ENCODE peak calls at places on chromosome 17, in ten cellular contexts. E is fibroblast of pulmonary artery, Y is psoas muscle, A is HFF-Myc, H is fibroblast of mammary gland, P is prostate gland, M is foreskin fibroblast, D is stomach, B is A549, R is astrocyte of the cerebellum. G is an unnamed sample.

GRCh38 chr17:72318131-72318530 is 197.3 kb downstream of the SOX9 start:
- DNase-seq in H (no peak), M (no peak), D (no peak), A (no peak), P (no peak), E (no peak), R (no peak), B (no peak), Y (no peak), G (no peak)

GRCh38 chr17:37642706-37643105 is 540 bp downstream of the DDX52 start:
- DNase-seq in R (no peak), E (peak), Y (no peak), H (peak), M (peak), D (no peak), A (no peak), B (peak), P (no peak), G (no peak)

GRCh38 chr17:15502315-15503112 is 35.1 kb upstream of the CDRT4 start:
- DNase-seq in H (peak), D (peak), Y (peak), E (peak), A (peak), M (peak), P (peak), R (peak), B (peak), G (peak)

GRCh38 chr17:30468465-30468864 is 8.7 kb upstream of the GOSR1 start:
- DNase-seq in D (no peak), Y (no peak), A (no peak), H (no peak), P (no peak), M (no peak), R (no peak), E (no peak), B (no peak), G (no peak)

GRCh38 chr17:73815474-73815873 is 171.2 kb upstream of the SDK2 start:
- DNase-seq in H (no peak), P (no peak), R (no peak), E (no peak), Y (no peak), B (no peak), D (no peak), M (no peak), A (no peak), G (no peak)

GRCh38 chr17:55664287-55664686 is 58.4 kb downstream of the TMEM100 start:
- DNase-seq in P (no peak), Y (no peak), A (no peak), B (no peak), H (no peak), D (no peak), E (no peak), R (no peak), M (no peak), G (no peak)

GRCh38 chr17:27532269-27533067 is 76.2 kb downstream of the KSR1 start:
- DNase-seq in B (no peak), Y (no peak), H (peak), M (no peak), R (no peak), D (peak), A (no peak), E (peak), P (no peak), G (no peak)

GRCh38 chr17:77445030-77445907 is 304.5 kb downstream of the SEC14L1 start:
- DNase-seq in Y (peak), P (no peak), A (no peak), H (peak), B (no peak), R (no peak), D (peak), M (peak), E (peak), G (peak)

GRCh38 chr17:73797594-73798110 is 153.4 kb upstream of the SDK2 start:
- DNase-seq in B (peak), E (no peak), D (no peak), H (no peak), M (no peak), P (no peak), Y (no peak), A (no peak), R (no peak), G (no peak)

GRCh38 chr17:66691644-66692500 is 143.0 kb upstream of the CACNG5 start:
- DNase-seq in D (no peak), R (peak), B (no peak), A (no peak), Y (no peak), E (peak), H (peak), P (no peak), M (peak), G (no peak)

GRCh38 chr17:10120749-10121148 is 77.7 kb downstream of the GAS7 start:
- DNase-seq in B (no peak), A (no peak), E (no peak), M (no peak), R (no peak), H (no peak), D (no peak), Y (no peak), P (no peak), G (no peak)

GRCh38 chr17:45784583-45785372 is 658 bp downstream of the CRHR1 start:
- DNase-seq in A (no peak), D (peak), M (no peak), B (peak), Y (peak), R (no peak), H (no peak), E (no peak), P (peak), G (peak)

GRCh38 chr17:76678330-76678729 is 32.4 kb downstream of the MXRA7 start:
- DNase-seq in D (no peak), Y (no peak), P (no peak), R (no peak), B (no peak), H (no peak), A (no peak), M (no peak), E (no peak), G (peak)

GRCh38 chr17:82565551-82565950 is 46.0 kb downstream of the FOXK2 start:
- DNase-seq in R (no peak), A (no peak), E (no peak), D (no peak), P (no peak), H (no peak), M (no peak), B (no peak), Y (no peak), G (no peak)

GRCh38 chr17:74637265-74637664 is 13.7 kb upstream of the CD300E start:
- DNase-seq in Y (no peak), M (no peak), B (no peak), E (no peak), R (no peak), H (no peak), P (no peak), D (no peak), A (no peak), G (no peak)

GRCh38 chr17:77649717-77650211 is 308.7 kb upstream of the TNRC6C start:
- DNase-seq in B (peak), H (peak), A (peak), Y (no peak), M (peak), P (no peak), E (no peak), R (no peak), D (no peak), G (no peak)

GRCh38 chr17:82664701-82665182 is 16.5 kb upstream of the WDR45B start:
- DNase-seq in B (no peak), Y (no peak), P (no peak), M (no peak), H (no peak), R (no peak), E (no peak), A (no peak), D (no peak), G (no peak)

GRCh38 chr17:41976142-41976768 is 9.7 kb downstream of the CNP start:
- DNase-seq in H (peak), Y (peak), E (no peak), P (peak), R (no peak), M (no peak), B (no peak), D (no peak), A (no peak), G (no peak)

GRCh38 chr17:850828-851759 is 68.9 kb downstream of the MRM3 start:
- DNase-seq in B (no peak), R (no peak), H (peak), M (peak), Y (peak), A (peak), D (no peak), E (peak), P (no peak), G (no peak)

GRCh38 chr17:66633322-66633965 is 201.5 kb upstream of the CACNG5 start:
- DNase-seq in M (peak), P (no peak), H (peak), B (no peak), E (peak), D (no peak), A (no peak), R (no peak), Y (no peak), G (peak)

GRCh38 chr17:17098426-17099035 is 56.3 kb downstream of the MPRIP start:
- DNase-seq in M (no peak), R (no peak), P (no peak), B (no peak), A (no peak), H (no peak), E (peak), D (no peak), Y (peak), G (no peak)

GRCh38 chr17:64773836-64774761 is 112.0 kb upstream of the SMURF2 start:
- DNase-seq in R (peak), Y (peak), H (peak), D (peak), P (peak), B (peak), A (peak), M (peak), E (peak), G (no peak)

GRCh38 chr17:57421393-57421717 is 165.0 kb downstream of the MSI2 start:
- DNase-seq in R (no peak), Y (no peak), A (no peak), P (no peak), D (no peak), H (no peak), B (no peak), M (no peak), E (no peak), G (no peak)
- H3K4me3 ChIP-seq in R (no peak), Y (no peak), A (no peak), P (no peak), D (no peak), H (no peak), B (no peak), M (no peak), E (no peak), G (no peak)

GRCh38 chr17:50192873-50193274 is 8.6 kb downstream of the COL1A1 start:
- DNase-seq in D (no peak), Y (no peak), A (no peak), M (no peak), B (no peak), R (no peak), P (no peak), H (peak), E (no peak), G (no peak)

GRCh38 chr17:50196826-50197225 is 4.6 kb downstream of the COL1A1 start:
- DNase-seq in M (peak), B (no peak), H (peak), P (no peak), D (no peak), E (peak), Y (peak), A (no peak), R (no peak), G (no peak)

GRCh38 chr17:50196036-50196435 is 5.4 kb downstream of the COL1A1 start:
- DNase-seq in M (no peak), H (no peak), B (no peak), P (no peak), A (no peak), E (no peak), R (no peak), D (no peak), Y (peak), G (no peak)

GRCh38 chr17:50195196-50195865 is 6.1 kb downstream of the COL1A1 start:
- DNase-seq in D (no peak), M (no peak), H (peak), Y (peak), P (no peak), B (no peak), A (no peak), R (no peak), E (no peak), G (no peak)

GRCh38 chr17:50194441-50195195 is 6.8 kb downstream of the COL1A1 start:
- DNase-seq in B (no peak), R (no peak), M (no peak), D (no peak), Y (no peak), P (no peak), H (peak), A (no peak), E (no peak), G (no peak)
- H3K4me3 ChIP-seq in B (no peak), R (no peak), M (peak), D (no peak), Y (no peak), P (no peak), H (peak), A (no peak), E (no peak), G (no peak)

GRCh38 chr17:28746611-28747045 is 2.8 kb downstream of the TRAF4 start:
- DNase-seq in E (no peak), D (peak), P (no peak), H (no peak), M (no peak), B (no peak), Y (peak), A (no peak), R (no peak), G (no peak)

GRCh38 chr17:28747801-28748750 is 4.3 kb downstream of the TRAF4 start:
- DNase-seq in Y (peak), P (no peak), E (no peak), B (no peak), M (no peak), A (no peak), H (no peak), R (no peak), D (no peak), G (no peak)

GRCh38 chr17:28745777-28746473 is 2.1 kb downstream of the TRAF4 start:
- DNase-seq in M (no peak), P (no peak), H (no peak), A (no peak), D (peak), E (no peak), Y (peak), B (no peak), R (no peak), G (no peak)

GRCh38 chr17:28748852-28749515 is 5.2 kb downstream of the TRAF4 start:
- DNase-seq in M (no peak), H (no peak), Y (peak), P (no peak), A (no peak), R (no peak), B (no peak), E (no peak), D (no peak), G (no peak)

DNA sequence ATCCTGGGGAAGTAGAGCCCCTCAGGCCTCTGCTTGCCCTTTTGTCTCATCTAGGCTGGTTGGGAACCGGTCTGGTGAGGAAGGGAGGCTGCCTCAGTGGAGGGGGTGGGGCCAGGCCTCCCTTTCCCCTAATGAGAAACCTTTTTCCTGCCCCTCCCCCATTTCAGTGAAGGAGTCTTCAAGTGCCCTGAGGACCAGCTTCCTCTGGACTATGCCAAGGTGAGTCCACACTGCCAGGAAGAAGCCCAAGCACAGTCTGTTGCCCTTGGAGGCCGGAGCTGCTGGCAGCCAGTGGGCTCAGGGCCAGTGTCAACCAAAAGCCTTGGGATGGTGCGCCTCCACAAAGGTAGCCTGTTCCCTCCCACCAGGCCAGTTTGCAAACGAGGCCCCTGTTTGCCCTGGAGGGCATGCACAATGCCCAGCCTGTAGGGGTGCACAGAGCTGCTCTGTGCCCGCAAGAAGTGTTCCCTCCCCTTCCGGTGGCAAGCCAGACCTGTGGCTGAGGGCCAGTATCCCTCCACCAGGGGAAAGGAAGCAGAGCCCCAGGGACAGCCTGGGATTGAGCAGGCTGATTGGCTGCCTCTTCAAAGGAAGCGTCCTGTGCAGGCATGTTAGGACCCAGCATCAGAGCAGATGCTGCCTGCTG is 3.4 kb downstream of the TRAF4 start:
- DNase-seq in H (no peak), A (no peak), E (no peak), R (no peak), D (peak), Y (peak), B (no peak), M (no peak), P (peak), G (no peak)
- H3K4me3 ChIP-seq in H (no peak), A (peak), E (no peak), R (peak), D (peak), Y (no peak), B (peak), M (no peak), P (no peak), G (no peak)

DNA sequence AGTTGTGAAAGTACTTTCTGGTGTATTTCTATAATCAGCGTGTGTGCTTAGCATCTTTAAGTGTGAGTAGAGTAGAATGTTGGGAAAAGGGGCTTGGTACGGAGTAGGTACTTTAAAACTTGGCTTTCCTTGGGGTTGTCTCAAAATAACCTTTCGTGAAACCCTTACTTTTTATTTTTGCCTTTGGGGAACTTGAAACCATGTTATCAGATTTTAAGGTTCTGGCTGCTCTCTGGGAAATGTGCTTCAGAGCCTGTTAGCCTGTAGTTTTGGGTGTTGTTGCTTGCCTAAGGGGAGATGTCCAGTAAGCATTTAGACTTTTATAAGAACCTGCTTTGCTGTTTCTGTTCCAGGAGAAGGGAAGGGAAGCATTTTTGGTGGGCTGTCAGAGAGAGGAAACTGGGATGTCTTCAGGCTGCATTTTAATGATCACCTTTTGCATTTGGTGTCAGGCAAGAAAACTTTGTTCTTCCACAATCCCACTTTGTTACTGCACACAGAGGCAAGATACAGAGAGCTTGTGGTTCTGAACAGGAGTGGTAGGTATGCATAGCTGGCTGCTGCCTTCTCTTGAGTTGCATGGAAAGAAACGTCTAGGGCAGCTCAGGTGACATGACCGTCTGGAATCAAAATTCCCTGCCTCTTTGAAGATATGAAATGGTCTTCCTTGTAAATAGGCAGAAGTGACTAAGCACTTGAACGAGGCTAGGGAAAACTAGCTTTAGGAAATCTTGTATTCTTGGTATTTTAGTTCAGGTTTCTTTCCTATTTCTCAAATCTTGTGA is 1.6 kb downstream of the RABEP1 start:
- DNase-seq in D (no peak), A (no peak), E (peak), M (no peak), P (no peak), H (no peak), B (no peak), R (no peak), Y (no peak), G (no peak)
- H3K4me3 ChIP-seq in D (peak), A (peak), E (peak), M (peak), P (peak), H (peak), B (peak), R (peak), Y (peak), G (peak)

GRCh38 chr17:12666718-12667117 is 1.0 kb downstream of the MYOCD start:
- DNase-seq in Y (no peak), B (no peak), A (no peak), D (no peak), H (no peak), M (no peak), P (no peak), E (no peak), R (no peak), G (no peak)
- H3K4me3 ChIP-seq in Y (peak), B (peak), A (no peak), D (peak), H (no peak), M (no peak), P (peak), E (no peak), R (no peak), G (no peak)

DNA sequence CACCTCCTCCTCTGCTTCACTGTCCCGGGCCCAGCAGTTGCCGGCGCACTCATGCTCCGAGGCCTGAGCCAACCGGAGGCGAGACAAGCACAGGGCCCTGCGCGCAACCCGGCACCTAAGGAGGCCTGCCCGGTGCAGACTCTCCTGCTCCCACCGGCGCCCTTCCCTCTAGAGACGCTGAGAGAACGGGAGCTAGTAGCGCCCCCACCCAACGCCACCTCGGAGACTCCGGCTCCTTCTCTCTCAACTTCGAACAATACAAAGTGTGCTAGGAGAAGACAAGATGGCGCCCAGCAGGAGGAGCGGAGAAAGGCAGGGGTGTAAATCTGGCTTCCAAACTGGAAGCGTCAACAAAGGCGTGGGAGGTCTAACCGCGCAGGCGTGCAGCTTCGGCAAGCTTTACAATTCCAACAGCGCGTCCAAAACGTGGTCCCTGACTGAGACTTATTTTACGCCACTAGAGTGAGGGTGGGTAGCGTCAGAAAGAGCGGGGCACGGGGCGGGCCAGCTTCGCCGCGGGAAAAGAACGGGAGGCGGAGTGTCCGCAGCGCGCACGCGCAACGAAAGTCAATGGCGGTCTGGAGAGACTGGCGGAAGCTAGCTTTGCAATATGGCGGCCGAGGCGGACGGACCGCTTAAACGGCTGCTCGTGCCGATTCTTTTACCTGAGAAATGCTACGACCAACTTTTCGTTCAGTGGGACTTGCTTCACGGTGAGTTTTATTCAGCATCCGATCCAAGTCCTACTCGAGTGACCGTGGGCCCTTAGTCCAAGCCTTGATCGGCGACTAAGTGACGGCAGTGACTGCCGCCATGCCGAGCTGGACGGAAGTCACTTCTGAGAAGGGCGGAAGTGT is at the start of gene MPDU1:
- DNase-seq in P (peak), D (peak), Y (peak), E (peak), R (peak), B (peak), H (peak), A (peak), M (peak), G (peak)
- H3K4me3 ChIP-seq in P (peak), D (peak), Y (peak), E (peak), R (peak), B (peak), H (peak), A (peak), M (peak), G (peak)

GRCh38 chr17:56834380-56835258 is 668 bp downstream of the DGKE start:
- DNase-seq in P (peak), M (peak), A (no peak), B (peak), Y (peak), R (no peak), D (peak), H (no peak), E (peak), G (peak)

GRCh38 chr17:56832446-56832845 is 1.3 kb downstream of the C17orf67 start:
- DNase-seq in R (no peak), A (no peak), Y (no peak), B (no peak), P (no peak), E (no peak), M (no peak), H (no peak), D (no peak), G (no peak)

GRCh38 chr17:56835259-56835575 is 1.3 kb downstream of the DGKE start:
- DNase-seq in R (no peak), H (no peak), E (no peak), D (no peak), B (no peak), P (no peak), M (no peak), Y (no peak), A (no peak), G (no peak)

GRCh38 chr17:56833023-56833811 is 503 bp downstream of the C17orf67 start:
- DNase-seq in A (no peak), Y (peak), R (no peak), P (peak), B (peak), E (peak), M (peak), H (peak), D (peak), G (peak)

GRCh38 chr17:56833812-56834379 is at the start of the genes C17orf67 and DGKE:
- DNase-seq in A (peak), P (peak), B (peak), D (peak), Y (peak), H (peak), R (peak), M (peak), E (peak), G (peak)
- H3K4me3 ChIP-seq in A (peak), P (peak), B (peak), D (peak), Y (peak), H (peak), R (peak), M (peak), E (peak), G (peak)

G was measured in naive thymus-derived CD4-positive, alpha-beta T cell.